ENCODE peak calls at places on chromosomes 11 and 22, in nine cellular contexts. O is A673; W is thoracic aorta; I is stimulated activated CD8-positive, alpha-beta memory T cell treated with anti-CD3 and anti-CD28 coated beads, Interleukin-15, amount 100 ng/mL, for 1 hour; Q is pulmonary artery endothelial cell; M is kidney tubule cell; D is NCI-H146; U is NCI-H1694; F is MM.1S. Z is an unnamed sample.

GRCh38 chr11:16148301-16148787 is 208.0 kb downstream of the SOX6 start:
- DNase-seq in O (peak; percentile 82), W (no peak), I (no peak), Q (no peak), M (no peak), D (peak; percentile 4), U (no peak), F (no peak), Z (peak; percentile 12)

GRCh38 chr11:35412285-35412684 is 7.1 kb downstream of the SLC1A2 start:
- DNase-seq in O (peak; percentile 67), W (no peak), I (no peak), Q (no peak), M (peak; percentile 5), D (no peak), U (peak; percentile 39), F (no peak), Z (no peak)

GRCh38 chr11:23509023-23509422 is 648.7 kb upstream of the CCDC179 start:
- DNase-seq in O (no peak), W (no peak), I (no peak), Q (no peak), M (peak; percentile 88), D (no peak), U (no peak), F (no peak), Z (no peak)

GRCh38 chr11:1157645-1158591 is at the start of gene MUC5AC:
- DNase-seq in O (no peak), W (no peak), I (no peak), Q (no peak), M (no peak), D (peak; percentile 50), U (no peak), F (no peak), Z (no peak)

GRCh38 chr22:20852076-20852475 is 6.5 kb downstream of the PI4KA start:
- DNase-seq in O (peak; percentile 12), W (no peak), I (no peak), Q (no peak), M (no peak), D (no peak), U (no peak), F (no peak), Z (no peak)

GRCh38 chr11:19770277-19770676 is 57.6 kb downstream of the NAV2 start:
- DNase-seq in O (no peak), W (no peak), I (no peak), Q (no peak), M (no peak), D (no peak), U (no peak), F (no peak), Z (no peak)

GRCh38 chr11:58498464-58498863 is 9.4 kb downstream of the OR5B21 start:
- DNase-seq in O (no peak), W (no peak), I (no peak), Q (no peak), M (no peak), D (no peak), U (no peak), F (no peak), Z (no peak)

GRCh38 chr11:56624661-56625110 is 10.0 kb upstream of the OR5M1 start:
- DNase-seq in O (peak; percentile 84), W (no peak), I (no peak), Q (no peak), M (peak; percentile 85), D (peak; percentile 6), U (peak; percentile 11), F (peak; percentile 39), Z (no peak)

GRCh38 chr11:121132211-121132976 is 31.4 kb downstream of the TECTA start:
- DNase-seq in O (no peak), W (no peak), I (no peak), Q (no peak), M (no peak), D (peak; percentile 68), U (no peak), F (no peak), Z (no peak)

GRCh38 chr11:30511408-30511807 is 74.7 kb downstream of the MPPED2 start:
- DNase-seq in O (no peak), W (no peak), I (no peak), Q (no peak), M (no peak), D (no peak), U (no peak), F (no peak), Z (no peak)

GRCh38 chr22:47153854-47154542 is 391.5 kb downstream of the TBC1D22A start:
- DNase-seq in O (no peak), W (no peak), I (no peak), Q (no peak), M (no peak), D (no peak), U (no peak), F (no peak), Z (peak; percentile 41)

GRCh38 chr22:44824271-44824670 is 71.9 kb downstream of the ARHGAP8 start:
- DNase-seq in O (no peak), W (no peak), I (no peak), Q (no peak), M (no peak), D (no peak), U (no peak), F (no peak), Z (no peak)

GRCh38 chr11:86954288-86955110 is 696 bp downstream of the FZD4 start:
- DNase-seq in O (peak; percentile 68), W (no peak), I (no peak), Q (no peak), M (peak; percentile 41), D (no peak), U (no peak), F (no peak), Z (peak; percentile 63)

Z was measured in ovary.